ENCODE peak calls at places on chromosomes 1 and 21, in ten cellular contexts. K is gastrocnemius medialis, Q is HAP-1, F is GM23338, U is RWPE2, A is fibroblast of lung, X is tibial artery, J is ascending aorta, N is PC-9, S is lower lobe of right lung. C is an unnamed sample. For H3K27me3, the result is how much of the 10 kb centered on the place peaks cover.

GRCh38 chr1:27542463-27543273 is 52.7 kb upstream of the WASF2 start:
- DNase-seq in X (peak), A (peak), N (peak), Q (no peak), K (peak), F (no peak), S (no peak), U (peak), J (no peak), C (no peak)

GRCh38 chr1:100463809-100464424 is 74.0 kb upstream of the GPR88 start:
- DNase-seq in A (peak), K (peak), U (no peak), Q (peak), J (peak), N (peak), S (peak), F (peak), X (peak), C (peak)

GRCh38 chr1:6385673-6386191 is 7.8 kb downstream of the ACOT7 start:
- DNase-seq in K (no peak), U (peak), J (peak), F (peak), N (peak), A (peak), X (no peak), S (peak), Q (no peak), C (peak)

GRCh38 chr1:30745156-30745833 is 12.3 kb downstream of the LAPTM5 start:
- DNase-seq in A (no peak), Q (no peak), K (no peak), X (no peak), S (no peak), J (no peak), U (no peak), N (no peak), F (no peak), C (no peak)

GRCh38 chr1:45327644-45328515 is 1.2 kb downstream of the HPDL start:
- DNase-seq in K (no peak), A (no peak), U (no peak), J (peak), X (no peak), N (no peak), S (no peak), Q (no peak), F (peak), C (peak)

GRCh38 chr1:197198911-197199310 is 52.4 kb upstream of the ASPM start:
- DNase-seq in N (no peak), K (no peak), S (no peak), X (no peak), J (no peak), F (no peak), A (no peak), Q (no peak), U (no peak), C (no peak)

GRCh38 chr1:29410476-29410875 is 174.2 kb downstream of the PTPRU start:
- DNase-seq in F (no peak), K (no peak), J (no peak), S (no peak), Q (no peak), N (no peak), U (no peak), X (no peak), A (no peak), C (no peak)

GRCh38 chr1:96234299-96234698 is 487.3 kb upstream of the PTBP2 start:
- DNase-seq in N (peak), K (no peak), F (no peak), J (no peak), X (peak), Q (peak), A (peak), U (peak), S (peak), C (no peak)

GRCh38 chr1:7046314-7046713 is 261.1 kb downstream of the CAMTA1 start:
- DNase-seq in X (no peak), N (peak), A (peak), S (no peak), K (no peak), F (peak), U (no peak), J (peak), Q (peak), C (peak)

GRCh38 chr1:181777812-181778211 is 283.7 kb downstream of the ZNF648 start:
- DNase-seq in S (no peak), U (no peak), A (no peak), J (no peak), F (no peak), N (no peak), X (no peak), Q (no peak), K (no peak), C (no peak)

GRCh38 chr1:200006711-200007110 is 20.8 kb upstream of the NR5A2 start:
- DNase-seq in A (no peak), U (no peak), N (no peak), S (no peak), J (no peak), K (no peak), F (no peak), Q (no peak), X (no peak), C (no peak)

GRCh38 chr1:45016090-45016697 is 4.1 kb downstream of the UROD start:
- DNase-seq in F (no peak), N (no peak), X (no peak), U (no peak), Q (no peak), A (no peak), S (no peak), K (no peak), J (no peak), C (no peak)

GRCh38 chr1:170836146-170836545 is 99.2 kb upstream of the MROH9 start:
- DNase-seq in K (no peak), U (no peak), X (no peak), N (no peak), F (no peak), Q (no peak), A (peak), J (no peak), S (no peak), C (no peak)

GRCh38 chr21:36661511-36662309 is 37.2 kb upstream of the SIM2 start:
- DNase-seq in K (no peak), A (peak), X (no peak), N (no peak), F (peak), S (no peak), U (no peak), Q (peak), J (no peak), C (peak)

GRCh38 chr1:21299780-21300395 is 9.6 kb upstream of the ECE1 start:
- DNase-seq in S (no peak), X (no peak), A (no peak), Q (no peak), J (no peak), K (no peak), N (no peak), U (no peak), F (no peak), C (no peak)

GRCh38 chr1:98045211-98046030 is 124.6 kb upstream of the DPYD start:
- DNase-seq in A (peak), K (no peak), S (no peak), N (no peak), Q (no peak), J (peak), U (peak), X (no peak), F (peak), C (peak)

GRCh38 chr1:99682291-99682751 is 36.4 kb downstream of the PALMD start:
- DNase-seq in F (no peak), Q (no peak), K (no peak), J (no peak), N (no peak), U (no peak), S (no peak), X (no peak), A (peak), C (no peak)

GRCh38 chr21:43926196-43926595 is 61.2 kb downstream of the AGPAT3 start:
- DNase-seq in Q (no peak), F (no peak), A (no peak), X (no peak), S (peak), J (no peak), N (no peak), U (no peak), K (no peak), C (peak)

GRCh38 chr1:86621286-86621685 is 74.4 kb downstream of the CLCA4 start:
- DNase-seq in K (no peak), X (no peak), S (no peak), Q (no peak), N (no peak), J (no peak), F (no peak), U (no peak), A (no peak), C (no peak)

GRCh38 chr1:224459051-224459450 is 24.5 kb upstream of the WDR26 start:
- DNase-seq in K (no peak), N (no peak), U (no peak), J (no peak), F (no peak), A (peak), X (peak), S (no peak), Q (no peak), C (no peak)

GRCh38 chr1:19974822-19975416 is 4.5 kb downstream of the PLA2G2A start:
- DNase-seq in X (peak), K (no peak), U (no peak), A (peak), J (no peak), Q (peak), N (peak), F (peak), S (no peak), C (peak)

GRCh38 chr1:19208710-19209438 is 1.2 kb downstream of the UBR4 start:
- DNase-seq in N (no peak), S (no peak), A (peak), Q (no peak), K (no peak), X (no peak), J (no peak), U (no peak), F (no peak), C (no peak)

GRCh38 chr1:47618222-47618720 is 180.4 kb downstream of the FOXD2 start:
- DNase-seq in K (no peak), A (no peak), U (no peak), S (no peak), F (no peak), J (peak), N (no peak), X (no peak), Q (no peak), C (no peak)

GRCh38 chr1:204355913-204356312 is 3.8 kb downstream of the PLEKHA6 start:
- DNase-seq in S (no peak), U (no peak), A (no peak), Q (no peak), X (no peak), K (no peak), N (no peak), J (no peak), F (no peak), C (no peak)

GRCh38 chr1:30698401-30698981 is 24.9 kb downstream of the MATN1 start:
- DNase-seq in J (no peak), Q (no peak), S (no peak), K (no peak), U (no peak), N (no peak), A (no peak), X (peak), F (no peak), C (peak)

GRCh38 chr1:93575586-93576271 is 105.9 kb downstream of the BCAR3 start:
- DNase-seq in N (no peak), S (no peak), X (no peak), A (no peak), Q (no peak), F (no peak), K (no peak), U (no peak), J (no peak), C (peak)

GRCh38 chr1:166200743-166201142 is 33.9 kb upstream of the FAM78B start:
- DNase-seq in X (no peak), F (no peak), U (no peak), N (no peak), J (no peak), Q (no peak), S (no peak), K (no peak), A (no peak), C (no peak)

GRCh38 chr1:23915470-23915869 is 2.3 kb upstream of the CNR2 start:
- DNase-seq in A (no peak), Q (no peak), S (no peak), U (no peak), N (no peak), X (no peak), J (no peak), K (no peak), F (no peak), C (no peak)

GRCh38 chr21:27590271-27590670 is 623.4 kb upstream of the ADAMTS5 start:
- DNase-seq in J (peak), S (no peak), F (peak), N (no peak), A (no peak), K (no peak), Q (no peak), X (peak), U (no peak), C (no peak)

GRCh38 chr1:1779691-1780597 is 1.7 kb upstream of the NADK start:
- DNase-seq in N (peak), U (no peak), X (peak), J (peak), A (peak), Q (peak), S (peak), K (no peak), F (peak), C (peak)
- H3K4me3 ChIP-seq in N (peak), U (no peak), X (no peak), J (peak), A (no peak), Q (peak), S (peak), K (peak), F (peak), C (peak)

GRCh38 chr1:10737268-10737624 is 59.2 kb downstream of the CASZ1 start:
- DNase-seq in Q (no peak), S (peak), U (no peak), K (no peak), J (no peak), N (no peak), A (no peak), F (no peak), X (no peak), C (no peak)
- H3K27me3 ChIP-seq in Q (under half), S (under half), U (under half), K (under half), J (under half), N (under half), A (under half), F (under half), X (under half), C (under half)

DNA sequence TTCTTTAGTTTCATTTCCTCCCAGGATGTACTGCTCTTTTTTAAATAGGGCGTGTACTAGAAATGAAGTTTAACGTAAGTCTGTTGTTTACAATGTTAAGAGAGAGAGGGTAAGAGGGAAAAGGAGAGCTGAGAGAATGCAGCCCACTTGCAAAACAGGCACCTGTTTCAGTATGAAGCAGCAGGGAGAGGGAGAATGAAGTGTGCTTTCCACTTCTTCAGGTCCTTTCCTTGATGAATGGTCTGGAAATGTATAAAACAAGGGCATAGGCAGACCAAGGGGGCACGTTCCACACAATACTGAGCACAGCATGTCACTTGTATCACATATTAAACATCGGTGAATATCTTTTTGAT is 2.0 kb downstream of the KCNA3 start:
- DNase-seq in A (no peak), F (no peak), S (no peak), N (no peak), K (no peak), U (no peak), X (no peak), J (no peak), Q (no peak), C (no peak)
- H3K4me3 ChIP-seq in A (peak), F (no peak), S (peak), N (no peak), K (no peak), U (no peak), X (no peak), J (peak), Q (no peak), C (no peak)

GRCh38 chr1:160080381-160081100 is 797 bp upstream of the KCNJ9 start:
- DNase-seq in X (no peak), F (no peak), K (no peak), J (no peak), U (no peak), N (no peak), A (no peak), S (no peak), Q (no peak), C (no peak)
- H3K27me3 ChIP-seq in X (under half), F (half or more), K (under half), J (under half), U (under half), N (under half), A (under half), S (half or more), Q (half or more), C (half or more)

DNA sequence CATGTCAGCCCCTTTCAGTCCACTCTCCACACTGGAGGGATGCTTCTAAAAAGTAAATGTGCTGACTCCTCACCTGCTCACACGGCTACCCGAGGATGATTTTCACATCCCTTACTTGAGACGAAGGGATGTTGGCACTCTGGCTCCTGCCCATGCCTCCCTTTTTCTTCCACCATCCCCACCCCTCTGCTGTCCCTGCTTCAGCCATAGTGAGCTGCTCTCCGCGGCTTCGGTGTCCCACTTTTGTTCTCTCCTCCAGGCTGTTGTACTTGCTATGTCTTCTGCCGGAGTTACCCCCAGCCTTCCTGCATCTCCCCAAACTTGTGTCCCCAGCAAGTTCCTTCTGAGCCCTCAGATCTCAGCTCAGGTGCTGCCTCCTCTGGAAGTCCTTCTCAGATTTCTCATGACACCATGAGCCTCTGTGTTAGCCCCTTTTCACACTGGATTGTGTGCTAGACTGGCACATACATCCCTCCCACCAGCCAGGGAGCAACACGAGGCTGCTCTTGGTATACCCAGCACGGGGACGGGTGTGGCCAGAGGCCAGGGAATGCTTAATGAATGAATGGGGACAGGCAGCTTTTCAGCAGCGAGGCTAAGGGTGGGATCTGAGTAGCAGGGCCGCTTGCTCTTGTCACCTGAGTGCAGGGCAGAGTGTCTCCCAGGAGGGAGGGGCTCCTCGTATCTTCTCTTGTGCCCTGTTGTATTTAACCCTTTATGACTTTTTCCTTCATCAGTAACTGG is 1.3 kb downstream of the ACOT11 start:
- DNase-seq in U (no peak), A (no peak), N (no peak), J (peak), F (no peak), X (no peak), Q (no peak), K (no peak), S (no peak), C (peak)
- H3K4me3 ChIP-seq in U (no peak), A (no peak), N (no peak), J (peak), F (no peak), X (peak), Q (no peak), K (peak), S (no peak), C (no peak)

C was measured in H7.